ENCODE peak calls at places on chromosomes 11 and 22, in nine cellular contexts. O is stomach, U is sigmoid colon, R is upper lobe of left lung, K is HepG2, H is K562, V is transverse colon, Q is GM12878, T is H1. X is an unnamed sample.

GRCh38 chr11:134573857-134574256 is 161.8 kb upstream of the B3GAT1 start:
- DNase-seq in K (no peak), R (no peak), U (peak), V (no peak), O (no peak), Q (no peak), H (no peak), T (peak), X (no peak)

GRCh38 chr22:17792854-17793434 is 18.7 kb upstream of the BID start:
- DNase-seq in U (no peak), V (no peak), Q (no peak), K (no peak), T (no peak), H (no peak), O (no peak), R (peak), X (no peak)

GRCh38 chr11:17574799-17575144 is 27.7 kb downstream of the OTOG start:
- DNase-seq in V (no peak), H (no peak), U (no peak), Q (no peak), T (peak), O (no peak), R (no peak), K (no peak), X (no peak)

GRCh38 chr22:36027579-36027959 is 1.1 kb downstream of the RBFOX2 start:
- DNase-seq in K (no peak), H (no peak), T (no peak), U (peak), O (no peak), R (no peak), V (peak), Q (no peak), X (no peak)

GRCh38 chr22:24994070-24994763 is 41.7 kb downstream of the KIAA1671 start:
- DNase-seq in O (peak), Q (no peak), U (no peak), R (no peak), H (no peak), V (peak), K (no peak), T (no peak), X (no peak)

GRCh38 chr22:45105281-45105700 is 58.4 kb upstream of the NUP50 start:
- DNase-seq in U (no peak), T (no peak), Q (no peak), K (peak), H (no peak), V (no peak), R (no peak), O (no peak), X (no peak)

GRCh38 chr22:17483670-17484372 is 79.5 kb upstream of the SLC25A18 start:
- DNase-seq in O (no peak), Q (no peak), H (no peak), K (no peak), U (no peak), R (no peak), V (no peak), T (no peak), X (no peak)

GRCh38 chr22:40498454-40499186 is 128.2 kb downstream of the SGSM3 start:
- DNase-seq in R (no peak), Q (no peak), O (no peak), V (no peak), H (no peak), K (peak), T (no peak), U (no peak), X (no peak)

GRCh38 chr11:66494935-66495334 is 14.7 kb downstream of the DPP3 start:
- DNase-seq in Q (no peak), T (peak), R (peak), V (no peak), H (no peak), U (no peak), K (no peak), O (no peak), X (no peak)

GRCh38 chr11:83004855-83005556 is 66.7 kb downstream of the RAB30 start:
- DNase-seq in O (no peak), K (no peak), H (no peak), R (no peak), Q (no peak), V (no peak), T (no peak), U (no peak), X (no peak)

GRCh38 chr11:115964091-115964490 is 459.9 kb upstream of the CADM1 start:
- DNase-seq in Q (no peak), R (no peak), O (no peak), U (no peak), H (no peak), T (no peak), V (no peak), K (peak), X (no peak)

GRCh38 chr22:21766933-21767462 is 31.4 kb upstream of the YPEL1 start:
- DNase-seq in R (no peak), O (peak), T (no peak), V (peak), K (no peak), Q (no peak), U (no peak), H (no peak), X (no peak)

GRCh38 chr11:126874831-126875230 is 125.7 kb downstream of the KIRREL3 start:
- DNase-seq in T (no peak), K (no peak), V (no peak), O (no peak), Q (no peak), H (peak), R (no peak), U (no peak), X (no peak)

GRCh38 chr22:46958649-46959048 is 196.2 kb downstream of the TBC1D22A start:
- DNase-seq in O (no peak), T (no peak), Q (no peak), H (no peak), K (no peak), U (no peak), R (no peak), V (no peak), X (peak)

GRCh38 chr11:117885777-117886176 is 9.3 kb upstream of the FXYD6 start:
- DNase-seq in U (peak), Q (no peak), R (no peak), V (peak), H (no peak), T (peak), O (no peak), K (peak), X (no peak)

GRCh38 chr11:47524200-47524874 is 28.6 kb downstream of the CELF1 start:
- DNase-seq in H (peak), V (no peak), R (peak), U (peak), K (no peak), O (peak), Q (no peak), T (no peak), X (no peak)
- TF ChIP-seq POLR2AphosphoS5 in H (no peak), V (no peak), R (no peak), U (peak), K (no peak), O (peak), Q (no peak), T (no peak), X (no peak)

DNA sequence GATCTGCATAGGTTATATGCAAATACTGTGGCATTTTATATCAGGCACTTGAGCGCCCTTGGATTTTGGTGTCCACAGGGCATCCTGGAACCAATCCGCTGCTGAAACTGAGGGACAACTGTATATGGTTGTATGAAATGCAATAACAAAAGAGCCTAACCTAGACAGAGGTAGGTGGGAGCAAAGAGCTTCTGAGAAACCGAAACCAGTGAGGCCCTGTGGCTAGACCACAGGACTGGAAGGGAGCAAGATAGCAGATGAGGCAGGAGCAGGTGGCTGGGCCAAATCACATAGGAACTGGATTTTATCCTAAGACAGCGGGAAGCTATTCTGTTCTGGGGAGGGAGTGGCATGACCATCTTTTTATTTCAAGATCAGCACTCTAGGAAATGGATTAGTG is 30.1 kb downstream of the RCN1 start:
- DNase-seq in Q (no peak), O (no peak), K (no peak), T (no peak), H (no peak), V (no peak), U (no peak), R (no peak), X (no peak)
- TF ChIP-seq EP300 in Q (no peak), O (no peak), K (no peak), T (no peak), H (no peak), V (no peak), U (no peak), R (no peak), X (no peak)

GRCh38 chr11:3853935-3854659 is 1.4 kb upstream of the STIM1 start:
- DNase-seq in K (no peak), H (no peak), Q (peak), O (peak), V (peak), R (no peak), U (peak), T (no peak), X (peak)
- TF ChIP-seq POLR2AphosphoS5 in K (no peak), H (no peak), Q (peak), O (no peak), V (peak), R (peak), U (no peak), T (no peak), X (no peak)

GRCh38 chr22:43110444-43110926 is at the start of gene BIK:
- DNase-seq in H (peak), K (peak), U (no peak), R (peak), O (peak), V (peak), T (no peak), Q (no peak), X (peak)
- TF ChIP-seq EP300 in H (no peak), K (no peak), U (no peak), R (no peak), O (no peak), V (no peak), T (no peak), Q (no peak), X (no peak)

GRCh38 chr22:37303821-37304274 is 21.5 kb downstream of the CYTH4 start:
- DNase-seq in U (no peak), O (no peak), T (no peak), Q (no peak), R (no peak), K (peak), V (no peak), H (peak), X (no peak)
- TF ChIP-seq POLR2AphosphoS5 in U (no peak), O (no peak), T (no peak), Q (no peak), R (no peak), K (no peak), V (no peak), H (no peak), X (no peak)